ENCODE peak calls at places on chromosomes 16 and 17, in seven cellular contexts. P is transverse colon; A is heart left ventricle; Z is heart right ventricle; W is CD4-positive, alpha-beta memory T cell; K is A673; Q is A549. N is an unnamed sample. For H3K4me1 and H3K9me3, the result is how much of the 10 kb centered on the place peaks cover.

GRCh38 chr16:59993101-59993500 is 1259.0 kb upstream of the GOT2 start:
- DNase-seq in P (no peak), A (no peak), Z (no peak), W (no peak), K (no peak), Q (no peak), N (no peak)

GRCh38 chr17:41678411-41678906 is 10.2 kb upstream of the EIF1 start:
- DNase-seq in P (no peak), A (no peak), Z (no peak), W (no peak), K (no peak), Q (no peak), N (no peak)

GRCh38 chr17:47280072-47280811 is 26.6 kb downstream of the ITGB3 start:
- DNase-seq in P (no peak), A (no peak), Z (no peak), W (no peak), K (peak), Q (no peak), N (no peak)

GRCh38 chr16:4653981-4654380 is 29.4 kb downstream of the MGRN1 start:
- DNase-seq in P (peak), A (no peak), Z (no peak), W (no peak), K (no peak), Q (peak), N (no peak)

GRCh38 chr17:32882734-32883133 is 5.8 kb upstream of the MYO1D start:
- DNase-seq in P (no peak), A (no peak), Z (no peak), W (no peak), K (no peak), Q (no peak), N (no peak)

GRCh38 chr17:67232441-67232840 is 12.6 kb downstream of the HELZ start:
- DNase-seq in P (no peak), A (no peak), Z (no peak), W (no peak), K (no peak), Q (no peak), N (no peak)

GRCh38 chr16:68369697-68370096 is 58.9 kb downstream of the PRMT7 start:
- DNase-seq in P (peak), A (no peak), Z (no peak), W (peak), K (no peak), Q (no peak), N (peak)

GRCh38 chr16:58186176-58186944 is 11.5 kb downstream of the CSNK2A2 start:
- DNase-seq in P (no peak), A (no peak), Z (no peak), W (no peak), K (no peak), Q (no peak), N (no peak)

GRCh38 chr16:9081183-9081582 is 10.3 kb upstream of the HAPSTR1 start:
- DNase-seq in P (no peak), A (no peak), Z (no peak), W (no peak), K (no peak), Q (no peak), N (no peak)

GRCh38 chr17:36947922-36948716 is 635 bp upstream of the AATF start:
- DNase-seq in P (no peak), A (no peak), Z (no peak), W (no peak), K (no peak), Q (no peak), N (no peak)

GRCh38 chr17:49247949-49248348 is 17.4 kb upstream of the PHOSPHO1 start:
- DNase-seq in P (no peak), A (no peak), Z (no peak), W (no peak), K (no peak), Q (no peak), N (no peak)

GRCh38 chr17:31490991-31491793 is 99.7 kb downstream of the RAB11FIP4 start:
- DNase-seq in P (peak), A (no peak), Z (no peak), W (no peak), K (no peak), Q (no peak), N (peak)

GRCh38 chr17:40530988-40531971 is 29.9 kb upstream of the TNS4 start:
- DNase-seq in P (no peak), A (no peak), Z (no peak), W (peak), K (no peak), Q (no peak), N (peak)

GRCh38 chr16:88971371-88972097 is 5.5 kb downstream of the CBFA2T3 start:
- DNase-seq in P (peak), A (peak), Z (peak), W (no peak), K (no peak), Q (no peak), N (no peak)

GRCh38 chr17:74566132-74566753 is 1.1 kb downstream of the CD300H start:
- DNase-seq in P (peak), A (no peak), Z (no peak), W (no peak), K (peak), Q (peak), N (peak)

GRCh38 chr16:88526008-88526905 is 43.9 kb upstream of the ZC3H18 start:
- DNase-seq in P (no peak), A (no peak), Z (peak), W (no peak), K (no peak), Q (no peak), N (no peak)

GRCh38 chr17:1890758-1891450 is 61.1 kb downstream of the RPA1 start:
- DNase-seq in P (no peak), A (no peak), Z (no peak), W (peak), K (peak), Q (no peak), N (no peak)

GRCh38 chr16:88702364-88703210 is 3.6 kb downstream of the RNF166 start:
- DNase-seq in P (no peak), A (no peak), Z (no peak), W (no peak), K (no peak), Q (no peak), N (peak)

GRCh38 chr16:14531101-14531500 is 99.0 kb downstream of the PARN start:
- DNase-seq in P (no peak), A (no peak), Z (no peak), W (no peak), K (no peak), Q (no peak), N (no peak)

GRCh38 chr16:83743241-83743640 is 64.5 kb upstream of the HSBP1 start:
- DNase-seq in P (no peak), A (no peak), Z (no peak), W (no peak), K (no peak), Q (no peak), N (no peak)

GRCh38 chr17:64024781-64025731 is 4.6 kb upstream of the ICAM2 start:
- DNase-seq in P (no peak), A (no peak), Z (no peak), W (peak), K (no peak), Q (no peak), N (peak)

GRCh38 chr17:8289103-8289397 is 580 bp downstream of the RANGRF start:
- DNase-seq in P (no peak), A (no peak), Z (no peak), W (no peak), K (peak), Q (no peak), N (no peak)

GRCh38 chr17:65472602-65473001 is 88.8 kb downstream of the AXIN2 start:
- DNase-seq in P (no peak), A (no peak), Z (no peak), W (no peak), K (no peak), Q (no peak), N (no peak)

GRCh38 chr17:149231-149630 is 11.9 kb downstream of the SCGB1C2 start:
- DNase-seq in P (no peak), A (peak), Z (no peak), W (no peak), K (no peak), Q (no peak), N (no peak)

GRCh38 chr16:2527784-2528100 is 3.5 kb downstream of the CEMP1 start:
- DNase-seq in P (no peak), A (peak), Z (no peak), W (no peak), K (no peak), Q (no peak), N (no peak)

GRCh38 chr17:869567-870530 is 87.7 kb downstream of the MRM3 start:
- DNase-seq in P (no peak), A (no peak), Z (peak), W (no peak), K (no peak), Q (peak), N (no peak)

GRCh38 chr17:37261286-37261685 is 114.5 kb upstream of the C17orf78 start:
- DNase-seq in P (no peak), A (no peak), Z (no peak), W (no peak), K (no peak), Q (no peak), N (no peak)

GRCh38 chr16:4517812-4518211 is 20.8 kb downstream of the CDIP1 start:
- DNase-seq in P (no peak), A (peak), Z (no peak), W (no peak), K (peak), Q (peak), N (no peak)

GRCh38 chr16:8173111-8173644 is 417.1 kb downstream of the TMEM114 start:
- DNase-seq in P (peak), A (peak), Z (peak), W (no peak), K (peak), Q (peak), N (peak)

GRCh38 chr16:75264999-75265910 is 13.8 kb upstream of the BCAR1 start:
- DNase-seq in P (peak), A (peak), Z (peak), W (no peak), K (no peak), Q (no peak), N (no peak)

GRCh38 chr17:8896641-8897635 is 29.5 kb upstream of the PIK3R6 start:
- DNase-seq in P (no peak), A (peak), Z (no peak), W (no peak), K (no peak), Q (no peak), N (no peak)

GRCh38 chr17:39400547-39401411 is 647 bp downstream of the FBXL20 start:
- DNase-seq in P (peak), A (no peak), Z (peak), W (peak), K (no peak), Q (no peak), N (peak)

GRCh38 chr17:37792787-37793186 is 47.9 kb upstream of the HNF1B start:
- DNase-seq in P (no peak), A (no peak), Z (no peak), W (no peak), K (peak), Q (no peak), N (no peak)

GRCh38 chr17:67686246-67686645 is 31.5 kb upstream of the NOL11 start:
- DNase-seq in P (no peak), A (no peak), Z (no peak), W (no peak), K (no peak), Q (no peak), N (no peak)

DNA sequence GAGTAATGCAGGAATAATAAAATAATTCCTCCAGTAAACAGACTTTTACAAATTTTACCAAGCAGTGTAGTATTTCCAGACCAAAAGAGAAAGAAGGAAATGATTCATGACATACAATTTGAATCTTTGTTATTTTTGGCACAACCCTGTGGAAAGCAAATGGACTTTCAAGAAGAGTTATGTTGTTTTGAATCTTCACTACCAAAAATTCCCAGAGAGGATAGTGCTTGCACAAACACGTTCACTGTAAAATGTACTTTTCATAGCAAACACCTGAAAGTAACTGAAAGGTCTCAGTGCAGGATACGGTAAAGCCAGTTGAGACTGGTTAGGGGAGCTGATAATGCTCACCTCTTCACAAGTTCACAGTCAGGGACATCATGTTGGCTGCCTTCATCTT is 107.1 kb downstream of the USP22 start:
- DNase-seq in P (no peak), A (no peak), Z (no peak), W (no peak), K (no peak), Q (no peak), N (no peak)
- H3K4me1 ChIP-seq in P (under half), A (under half), Z (under half), W (under half), K (under half), Q (under half), N (under half)

GRCh38 chr17:44424828-44425463 is 35.5 kb upstream of the ITGA2B start:
- DNase-seq in P (no peak), A (no peak), Z (no peak), W (no peak), K (no peak), Q (no peak), N (no peak)
- H3K4me3 ChIP-seq in P (no peak), A (no peak), Z (no peak), W (no peak), K (no peak), Q (no peak), N (no peak)

GRCh38 chr16:35908942-35909341 is 2449.5 kb downstream of the TP53TG3F start:
- DNase-seq in P (no peak), A (no peak), Z (no peak), W (no peak), K (peak), Q (no peak), N (no peak)
- H3K9me3 ChIP-seq in P (under half), A (under half), Z (under half), W (under half), K (under half), Q (under half), N (under half)

DNA sequence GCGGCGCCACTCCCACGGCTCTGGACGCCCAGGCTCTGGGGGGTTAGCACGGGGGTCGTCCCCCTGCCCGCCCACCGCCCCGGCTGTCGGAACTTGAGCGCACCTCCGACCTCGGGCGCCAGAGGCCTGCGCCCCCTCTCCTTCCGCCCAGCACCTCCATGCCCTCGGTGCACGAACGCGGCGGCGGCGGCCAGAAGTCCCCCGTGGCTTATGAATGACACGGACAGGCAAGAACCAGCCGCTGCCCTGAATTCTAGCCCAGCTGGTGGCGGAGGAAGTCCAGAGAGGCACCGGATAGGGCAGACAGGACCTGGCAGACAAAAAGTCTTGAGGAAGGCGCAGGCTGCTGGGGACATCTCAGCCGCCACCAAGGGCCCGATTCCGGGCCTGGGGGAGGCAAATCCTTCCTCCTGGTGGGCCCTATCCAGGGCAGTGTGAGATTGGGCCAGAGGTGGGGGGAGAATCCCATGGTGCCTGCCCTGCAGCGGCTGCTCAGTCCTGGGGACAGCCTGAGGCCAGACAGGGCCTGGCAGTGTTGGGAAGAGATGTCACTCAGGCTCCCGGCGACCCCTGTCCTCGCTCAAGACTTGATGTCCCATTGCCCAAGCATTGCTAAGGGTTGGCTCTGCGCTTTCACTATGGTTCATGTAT is 897 bp upstream of the CYGB start:
- DNase-seq in P (no peak), A (peak), Z (no peak), W (peak), K (no peak), Q (no peak), N (no peak)
- H3K4me1 ChIP-seq in P (under half), A (half or more), Z (half or more), W (under half), K (under half), Q (under half), N (under half)

DNA sequence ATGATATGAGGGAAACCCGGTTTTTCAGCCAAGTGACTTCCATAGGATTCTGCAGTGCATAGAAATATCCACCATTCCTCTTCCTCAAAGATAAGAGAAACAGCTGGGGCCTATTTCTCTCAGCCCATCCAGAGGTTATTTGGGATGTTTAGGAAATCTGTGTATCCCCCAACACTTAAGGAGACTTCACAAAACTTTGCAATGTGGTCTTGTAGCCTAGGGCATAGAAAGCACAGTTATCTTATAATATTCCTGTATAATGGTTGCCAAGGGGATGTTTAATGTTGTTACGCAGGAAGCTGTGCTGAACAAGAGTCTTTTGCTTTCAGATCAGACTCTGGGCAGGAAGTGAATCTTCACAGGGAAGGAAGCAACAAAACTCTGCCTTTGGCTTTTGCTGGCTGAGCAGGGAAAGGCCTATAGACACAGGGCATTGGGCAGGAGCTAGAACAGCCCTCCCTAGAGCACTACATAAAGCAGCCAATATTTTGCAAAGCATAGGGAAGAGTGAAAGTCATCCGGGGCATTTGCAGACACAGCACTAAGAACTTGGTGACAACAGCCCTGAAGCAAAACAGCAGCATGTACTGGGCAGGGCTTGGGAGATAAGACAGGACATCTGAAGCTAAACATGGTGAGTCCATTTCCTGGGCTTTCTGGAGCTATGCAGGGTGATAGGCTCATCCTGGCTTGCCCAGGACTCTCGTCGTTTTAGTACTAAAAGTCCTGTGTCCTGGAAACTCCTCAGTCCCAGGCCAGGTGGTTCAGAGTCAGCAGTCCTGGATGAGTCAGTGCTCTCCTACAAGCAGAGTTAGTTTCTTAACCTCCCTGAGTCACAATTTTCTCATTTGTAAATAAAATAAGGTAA is 18.7 kb upstream of the BEAN1 start:
- DNase-seq in P (no peak), A (peak), Z (no peak), W (peak), K (peak), Q (peak), N (peak)
- H3K4me3 ChIP-seq in P (no peak), A (peak), Z (peak), W (peak), K (no peak), Q (no peak), N (peak)

DNA sequence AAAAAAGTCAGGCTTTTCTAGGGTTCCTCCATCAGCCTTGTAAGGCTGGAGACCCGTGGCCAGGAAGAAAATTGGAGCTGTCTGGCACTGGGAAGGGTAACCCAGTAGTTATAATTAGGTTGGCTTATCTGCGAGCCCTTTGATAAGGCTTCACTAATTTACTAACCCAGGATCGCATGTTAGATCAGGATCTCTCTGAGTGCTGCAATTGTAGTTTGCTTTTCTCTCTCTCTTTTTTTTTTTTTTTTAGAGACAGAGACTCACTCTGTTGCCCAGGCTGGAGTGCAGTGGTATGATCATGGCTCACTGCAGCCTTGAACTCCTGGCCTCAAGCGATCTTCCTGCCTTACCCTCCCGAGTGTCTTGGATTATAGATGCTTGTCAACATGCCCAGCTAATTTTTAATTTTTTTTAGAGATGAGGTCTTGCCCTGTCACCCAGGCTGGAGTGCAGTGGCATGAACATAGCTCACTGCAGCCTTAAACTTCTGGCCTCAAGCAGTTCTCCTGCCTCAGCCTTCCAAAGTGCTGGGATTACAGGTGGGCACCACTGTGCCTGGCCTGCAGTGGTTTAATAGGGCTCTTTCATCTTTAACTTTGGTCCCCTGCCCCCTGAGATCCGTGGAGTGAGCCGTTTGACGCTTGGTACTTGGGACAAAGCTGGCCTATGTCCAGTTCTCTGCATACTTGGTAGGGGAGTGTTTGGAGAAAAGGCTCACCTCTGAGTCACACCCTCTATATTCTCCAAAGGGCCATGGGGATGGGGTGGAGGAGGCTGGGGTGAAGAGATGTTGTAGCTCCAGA is 17.2 kb downstream of the ABCC1 start:
- DNase-seq in P (no peak), A (no peak), Z (no peak), W (no peak), K (no peak), Q (peak), N (no peak)
- H3K9me3 ChIP-seq in P (under half), A (under half), Z (under half), W (under half), K (under half), Q (under half), N (under half)